ENCODE peak calls at places on chromosomes 5 and 9, in ten cellular contexts. D, Y, S, C, U, Q, I, O, M and X are unnamed samples.

GRCh38 chr5:149358294-149358651 is 427 bp downstream of the PCYOX1L start:
- DNase-seq in D (no peak), Y (no peak), S (no peak), C (peak), U (peak), Q (no peak), I (peak), O (peak), M (peak), X (no peak)

GRCh38 chr5:39461007-39461682 is 36.4 kb upstream of the DAB2 start:
- DNase-seq in D (no peak), Y (no peak), S (no peak), C (no peak), U (peak), Q (no peak), I (no peak), O (peak), M (no peak), X (no peak)

GRCh38 chr5:158502686-158503085 is 597.0 kb downstream of the EBF1 start:
- DNase-seq in D (no peak), Y (no peak), S (no peak), C (no peak), U (no peak), Q (no peak), I (no peak), O (no peak), M (no peak), X (no peak)

GRCh38 chr5:138662599-138662998 is 87.4 kb upstream of the HSPA9 start:
- DNase-seq in D (no peak), Y (no peak), S (no peak), C (no peak), U (no peak), Q (no peak), I (no peak), O (no peak), M (peak), X (no peak)

GRCh38 chr5:77076961-77077820 is 9.9 kb downstream of the ZBED3 start:
- DNase-seq in D (peak), Y (no peak), S (peak), C (peak), U (peak), Q (peak), I (peak), O (peak), M (peak), X (no peak)

GRCh38 chr5:127014573-127014972 is 15.8 kb downstream of the MARCHF3 start:
- DNase-seq in D (no peak), Y (no peak), S (no peak), C (no peak), U (no peak), Q (no peak), I (no peak), O (no peak), M (no peak), X (no peak)

GRCh38 chr9:133331221-133331620 is 4.8 kb downstream of the SURF6 start:
- DNase-seq in D (no peak), Y (no peak), S (no peak), C (no peak), U (no peak), Q (no peak), I (no peak), O (no peak), M (no peak), X (no peak)

GRCh38 chr9:111662851-111663823 is 1.7 kb downstream of the GNG10 start:
- DNase-seq in D (no peak), Y (no peak), S (no peak), C (no peak), U (no peak), Q (peak), I (no peak), O (no peak), M (no peak), X (no peak)

GRCh38 chr5:65902104-65902503 is 24.3 kb upstream of the ERBIN start:
- DNase-seq in D (no peak), Y (no peak), S (no peak), C (no peak), U (no peak), Q (no peak), I (no peak), O (no peak), M (no peak), X (no peak)

GRCh38 chr9:91100878-91101450 is 260.8 kb downstream of the AUH start:
- DNase-seq in D (no peak), Y (no peak), S (no peak), C (no peak), U (peak), Q (no peak), I (peak), O (no peak), M (peak), X (no peak)

GRCh38 chr5:115543931-115544370 is 624 bp downstream of the FEM1C start:
- DNase-seq in D (peak), Y (no peak), S (peak), C (peak), U (peak), Q (no peak), I (peak), O (peak), M (no peak), X (no peak)

GRCh38 chr9:99103909-99104458 is 929 bp upstream of the TGFBR1 start:
- DNase-seq in D (peak), Y (no peak), S (peak), C (no peak), U (peak), Q (no peak), I (no peak), O (no peak), M (peak), X (peak)

GRCh38 chr9:112863214-112863613 is 27.5 kb downstream of the SLC46A2 start:
- DNase-seq in D (no peak), Y (no peak), S (no peak), C (no peak), U (no peak), Q (no peak), I (no peak), O (peak), M (peak), X (peak)

GRCh38 chr5:1343931-1344901 is 683 bp downstream of the CLPTM1L start:
- DNase-seq in D (no peak), Y (no peak), S (peak), C (peak), U (no peak), Q (peak), I (peak), O (peak), M (peak), X (no peak)

GRCh38 chr5:1831677-1832313 is 30.6 kb downstream of the NDUFS6 start:
- DNase-seq in D (no peak), Y (no peak), S (no peak), C (no peak), U (no peak), Q (no peak), I (peak), O (no peak), M (peak), X (no peak)

GRCh38 chr5:173630724-173631365 is 14.4 kb upstream of the BOD1 start:
- DNase-seq in D (no peak), Y (no peak), S (no peak), C (no peak), U (no peak), Q (no peak), I (no peak), O (no peak), M (no peak), X (no peak)

GRCh38 chr5:42874621-42875198 is 63.0 kb upstream of the SELENOP start:
- DNase-seq in D (no peak), Y (no peak), S (no peak), C (no peak), U (no peak), Q (no peak), I (no peak), O (no peak), M (no peak), X (no peak)

GRCh38 chr5:140054086-140054689 is 11.1 kb upstream of the NRG2 start:
- DNase-seq in D (no peak), Y (no peak), S (no peak), C (no peak), U (no peak), Q (no peak), I (no peak), O (no peak), M (no peak), X (no peak)

GRCh38 chr5:157516626-157517325 is 56.8 kb downstream of the NIPAL4 start:
- DNase-seq in D (no peak), Y (no peak), S (peak), C (no peak), U (peak), Q (no peak), I (no peak), O (no peak), M (peak), X (peak)

GRCh38 chr9:133377721-133378216 is 1.6 kb downstream of the STKLD1 start:
- DNase-seq in D (no peak), Y (no peak), S (no peak), C (no peak), U (no peak), Q (no peak), I (peak), O (no peak), M (peak), X (no peak)

GRCh38 chr5:153496835-153497234 is 6.4 kb downstream of the GRIA1 start:
- DNase-seq in D (no peak), Y (no peak), S (peak), C (no peak), U (peak), Q (no peak), I (peak), O (peak), M (peak), X (no peak)

GRCh38 chr9:96420468-96421219 is 2.5 kb upstream of the ZNF367 start:
- DNase-seq in D (peak), Y (no peak), S (peak), C (no peak), U (peak), Q (no peak), I (no peak), O (peak), M (peak), X (peak)

GRCh38 chr5:38532165-38532669 is 24.2 kb downstream of the LIFR start:
- DNase-seq in D (no peak), Y (no peak), S (no peak), C (no peak), U (no peak), Q (no peak), I (peak), O (no peak), M (no peak), X (no peak)

GRCh38 chr5:179530069-179530998 is 20.0 kb upstream of the RUFY1 start:
- DNase-seq in D (peak), Y (no peak), S (peak), C (peak), U (peak), Q (peak), I (no peak), O (no peak), M (peak), X (no peak)

GRCh38 chr5:90386099-90386710 is 23.4 kb downstream of the CETN3 start:
- DNase-seq in D (no peak), Y (no peak), S (peak), C (no peak), U (no peak), Q (no peak), I (no peak), O (peak), M (peak), X (no peak)

GRCh38 chr5:180121799-180122198 is 50.2 kb upstream of the RNF130 start:
- DNase-seq in D (no peak), Y (no peak), S (no peak), C (no peak), U (no peak), Q (no peak), I (no peak), O (no peak), M (no peak), X (no peak)

GRCh38 chr9:120308495-120308894 is 271.5 kb downstream of the CDK5RAP2 start:
- DNase-seq in D (no peak), Y (no peak), S (no peak), C (no peak), U (no peak), Q (no peak), I (no peak), O (no peak), M (no peak), X (no peak)
- TF ChIP-seq CTCF in D (no peak), Y (no peak), S (no peak), C (no peak), U (no peak), Q (no peak), I (peak), O (no peak), M (no peak), X (no peak)

GRCh38 chr5:129461816-129462396 is 1.8 kb downstream of the ADAMTS19 start:
- DNase-seq in D (peak), Y (no peak), S (no peak), C (no peak), U (no peak), Q (no peak), I (no peak), O (no peak), M (no peak), X (no peak)

GRCh38 chr5:129459485-129460120 is 495 bp upstream of the ADAMTS19 start:
- DNase-seq in D (peak), Y (no peak), S (peak), C (peak), U (no peak), Q (peak), I (peak), O (no peak), M (peak), X (no peak)

GRCh38 chr5:129460121-129460950 is at the start of gene ADAMTS19:
- DNase-seq in D (peak), Y (no peak), S (peak), C (peak), U (no peak), Q (peak), I (peak), O (no peak), M (peak), X (no peak)

GRCh38 chr5:129465945-129466344 is 5.8 kb downstream of the ADAMTS19 start:
- DNase-seq in D (no peak), Y (no peak), S (no peak), C (no peak), U (no peak), Q (no peak), I (no peak), O (no peak), M (no peak), X (no peak)

DNA sequence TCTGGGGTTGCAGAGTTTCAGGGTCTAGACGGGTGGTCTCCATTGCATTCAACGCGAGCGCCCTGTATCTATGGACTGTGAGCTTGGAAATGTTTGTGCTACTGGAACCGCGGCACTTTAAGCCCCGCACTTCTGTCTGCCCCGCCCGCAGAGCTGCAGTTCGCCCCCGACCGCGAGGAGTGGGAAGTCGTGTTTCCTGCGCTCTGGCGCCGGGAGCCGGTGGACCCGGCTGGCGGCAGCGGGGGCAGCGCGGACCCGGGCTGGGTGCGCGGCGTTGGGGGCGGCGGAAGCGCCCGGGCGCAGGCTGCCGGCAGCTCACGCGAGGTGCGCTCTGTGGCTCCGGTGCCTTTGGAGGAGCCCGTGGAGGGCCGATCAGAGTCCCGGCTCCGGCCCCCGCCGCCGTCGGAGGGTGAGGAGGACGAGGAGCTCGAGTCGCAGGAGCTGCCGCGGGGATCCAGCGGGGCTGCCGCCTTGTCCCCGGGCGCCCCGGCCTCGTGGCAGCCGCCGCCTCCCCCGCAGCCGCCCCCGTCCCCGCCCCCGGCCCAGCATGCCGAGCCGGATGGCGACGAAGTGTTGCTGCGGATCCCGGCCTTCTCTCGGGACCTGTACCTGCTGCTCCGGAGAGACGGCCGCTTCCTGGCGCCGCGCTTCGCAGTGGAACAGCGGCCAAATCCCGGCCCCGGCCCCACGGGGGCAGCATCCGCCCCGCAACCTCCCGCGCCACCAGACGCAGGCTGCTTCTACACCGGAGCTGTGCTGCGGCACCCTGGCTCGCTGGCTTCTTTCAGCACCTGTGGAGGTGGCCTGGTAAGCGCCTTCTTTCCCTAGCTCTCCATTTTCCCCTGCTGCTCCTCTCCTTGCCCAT is 1.1 kb downstream of the ADAMTS19 start:
- DNase-seq in D (peak), Y (no peak), S (peak), C (peak), U (peak), Q (peak), I (peak), O (no peak), M (peak), X (no peak)
- TF ChIP-seq CTCF in D (no peak), Y (no peak), S (no peak), C (no peak), U (peak), Q (peak), I (peak), O (no peak), M (peak), X (peak)

DNA sequence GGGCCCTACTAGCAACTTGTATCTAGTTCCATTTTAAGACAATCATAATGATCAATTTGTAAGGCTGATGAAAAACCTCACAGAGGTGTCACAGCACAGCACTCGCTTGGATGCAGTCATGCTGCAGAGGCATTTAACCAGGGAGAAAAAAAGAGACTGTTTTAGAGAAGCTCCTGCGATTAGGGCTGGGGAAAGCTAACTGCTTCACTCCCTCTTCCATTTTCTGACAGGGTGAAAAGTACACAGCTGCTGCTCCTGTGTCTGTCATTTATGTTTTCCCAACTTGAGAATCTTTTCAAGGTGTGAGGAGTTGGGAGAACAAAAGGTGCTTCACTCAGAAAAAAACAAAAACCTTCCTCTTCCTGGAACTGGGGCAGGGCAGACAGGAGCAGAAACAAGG is 106.3 kb downstream of the CDK5RAP2 start:
- DNase-seq in D (no peak), Y (no peak), S (no peak), C (no peak), U (no peak), Q (no peak), I (no peak), O (no peak), M (no peak), X (no peak)
- TF ChIP-seq CTCF in D (no peak), Y (no peak), S (no peak), C (no peak), U (no peak), Q (no peak), I (no peak), O (no peak), M (no peak), X (no peak)

GRCh38 chr9:36974731-36975130 is 59.3 kb downstream of the PAX5 start:
- DNase-seq in D (no peak), Y (no peak), S (no peak), C (no peak), U (no peak), Q (no peak), I (peak), O (no peak), M (no peak), X (no peak)
- TF ChIP-seq CTCF in D (no peak), Y (no peak), S (no peak), C (no peak), U (no peak), Q (no peak), I (peak), O (no peak), M (peak), X (no peak)